ENCODE peak calls at places on chromosomes 12 and 14, in seven cellular contexts. F is body of pancreas, O is K562, G is breast epithelium, I is A549, C is vagina, Z is Peyer's patch. V is an unnamed sample.

GRCh38 chr12:41739066-41739465 is 405.6 kb downstream of the GXYLT1 start:
- DNase-seq in C (no peak), Z (no peak), G (no peak), I (no peak), F (no peak), O (no peak), V (no peak)

GRCh38 chr14:100340454-100340813 is 17.3 kb downstream of the SLC25A47 start:
- DNase-seq in C (peak), O (no peak), G (no peak), Z (no peak), I (no peak), F (no peak), V (no peak)

GRCh38 chr12:13222076-13222475 is 25.6 kb downstream of the EMP1 start:
- DNase-seq in C (peak), I (peak), G (no peak), Z (peak), F (peak), O (no peak), V (no peak)

GRCh38 chr12:14416658-14417057 is 51.2 kb downstream of the ATF7IP start:
- DNase-seq in O (no peak), F (peak), C (no peak), G (no peak), Z (no peak), I (peak), V (no peak)

GRCh38 chr14:100246809-100247428 is 8.0 kb downstream of the YY1 start:
- DNase-seq in Z (no peak), F (peak), O (peak), I (peak), C (no peak), G (no peak), V (no peak)

GRCh38 chr12:112947761-112948160 is 9.5 kb downstream of the OAS3 start:
- DNase-seq in O (no peak), C (no peak), I (no peak), F (no peak), G (no peak), Z (no peak), V (no peak)

GRCh38 chr12:51434305-51434704 is 9.7 kb downstream of the SLC4A8 start:
- DNase-seq in O (no peak), C (no peak), F (no peak), G (no peak), I (no peak), Z (no peak), V (no peak)

GRCh38 chr12:108215458-108215857 is 86.4 kb downstream of the WSCD2 start:
- DNase-seq in C (no peak), Z (no peak), O (no peak), G (no peak), F (no peak), I (no peak), V (no peak)

GRCh38 chr12:60977966-60978365 is 1282.2 kb upstream of the USP15 start:
- DNase-seq in I (no peak), Z (no peak), F (no peak), O (no peak), C (no peak), G (no peak), V (no peak)

GRCh38 chr12:124472690-124473279 is 94.6 kb downstream of the NCOR2 start:
- DNase-seq in G (no peak), Z (no peak), O (no peak), I (no peak), F (no peak), C (no peak), V (no peak)
- H3K27ac ChIP-seq in G (no peak), Z (no peak), O (no peak), I (no peak), F (no peak), C (no peak), V (no peak)

DNA sequence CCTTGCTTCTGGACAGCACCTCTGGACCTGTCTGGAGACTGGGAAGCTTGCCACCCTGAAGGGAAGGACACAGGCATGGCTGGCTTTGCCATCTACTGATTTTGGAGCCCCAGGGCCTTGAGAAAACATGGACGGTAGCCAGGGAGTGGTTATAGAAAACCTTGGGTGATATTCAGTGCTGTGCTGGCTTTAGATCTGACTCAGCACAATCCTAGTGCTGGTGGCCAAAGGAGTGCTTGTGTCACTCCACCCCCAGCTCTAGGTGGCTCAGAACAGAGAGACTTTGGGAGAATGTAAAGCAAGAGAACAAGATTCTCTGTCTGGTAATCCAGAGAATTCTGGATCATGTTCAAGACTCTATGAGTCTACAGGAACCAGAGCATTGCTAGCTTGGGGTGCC is 214.6 kb upstream of the IGF1 start:
- DNase-seq in C (no peak), I (no peak), O (no peak), G (no peak), F (no peak), Z (no peak), V (no peak)
- TF ChIP-seq POLR2A in C (no peak), I (no peak), O (no peak), G (no peak), F (no peak), Z (no peak), V (no peak)

DNA sequence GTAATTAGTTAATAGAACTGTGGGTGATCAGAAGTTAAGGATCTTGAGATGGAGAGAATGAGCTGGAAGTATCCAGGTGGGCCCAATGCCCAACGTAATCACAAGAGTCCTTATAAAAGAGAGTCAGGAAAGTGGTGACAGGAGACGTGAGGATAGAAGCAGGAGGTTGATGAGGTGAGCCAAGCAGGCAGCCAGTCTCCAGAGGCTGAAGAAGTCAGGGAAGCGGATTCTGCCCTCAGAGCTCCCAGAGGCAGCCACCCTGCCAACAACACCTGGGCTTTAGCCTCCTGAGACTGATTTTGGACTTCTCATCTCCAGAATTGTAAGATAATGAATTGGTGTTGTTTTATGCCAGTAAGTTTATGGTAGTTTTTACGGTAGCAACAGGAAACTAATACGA is 10.1 kb upstream of the SAV1 start:
- DNase-seq in I (no peak), C (no peak), F (no peak), O (no peak), G (no peak), Z (no peak), V (no peak)
- H3K27ac ChIP-seq in I (peak), C (no peak), F (peak), O (no peak), G (peak), Z (no peak), V (no peak)

GRCh38 chr12:121038861-121039654 is at the start of gene OASL:
- DNase-seq in O (no peak), C (no peak), G (no peak), I (no peak), F (peak), Z (peak), V (peak)
- TF ChIP-seq POLR2A in O (no peak), C (no peak), G (no peak), I (no peak), F (peak), Z (peak), V (peak)

GRCh38 chr14:64953310-64953654 is 10.7 kb upstream of the GPX2 start:
- DNase-seq in O (no peak), C (no peak), Z (no peak), I (no peak), F (no peak), G (no peak), V (no peak)

GRCh38 chr14:64955297-64955696 is 12.8 kb upstream of the GPX2 start:
- DNase-seq in O (no peak), C (no peak), F (peak), G (no peak), Z (no peak), I (no peak), V (no peak)

GRCh38 chr14:64952598-64953309 is 10.2 kb upstream of the GPX2 start:
- DNase-seq in O (peak), F (no peak), I (peak), G (no peak), Z (no peak), C (no peak), V (no peak)

GRCh38 chr14:64954491-64955240 is 12.1 kb upstream of the GPX2 start:
- DNase-seq in C (no peak), F (no peak), O (no peak), Z (no peak), G (no peak), I (no peak), V (no peak)

DNA sequence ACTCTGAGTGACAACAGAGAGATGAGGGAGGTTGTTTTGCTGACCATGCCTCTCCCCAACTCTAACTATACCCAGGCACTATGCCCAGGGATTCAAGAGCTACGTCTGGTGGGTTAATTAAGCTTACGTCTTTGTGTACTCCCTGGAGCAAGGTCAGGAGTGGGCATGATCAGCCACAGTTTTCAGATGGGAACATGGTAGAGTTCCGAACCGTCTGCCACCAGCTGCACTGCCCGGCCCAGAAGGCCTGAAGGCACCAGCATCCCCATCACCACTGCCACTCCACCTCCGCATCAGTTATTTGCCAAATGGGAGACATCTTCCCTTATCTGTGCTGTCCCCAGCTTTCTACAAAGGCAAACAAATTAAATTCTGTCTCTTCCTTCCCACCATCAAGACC is 11.1 kb upstream of the GPX2 start:
- DNase-seq in O (no peak), G (no peak), I (no peak), C (no peak), Z (no peak), F (no peak), V (no peak)
- H3K27ac ChIP-seq in O (no peak), G (no peak), I (no peak), C (no peak), Z (no peak), F (no peak), V (no peak)